ENCODE peak calls at places on chromosomes 5 and 9, in six cellular contexts. One of them, this sample, is unnamed.

GRCh38 chr5:72160299-72160698 is 53.0 kb downstream of the MAP1B start:
- DNase-seq in endothelial cell: no peak
- DNase-seq in NCI-H226: no peak
- DNase-seq in NCI-H187 treated with DMSO at 0.1 percent for 48 hours: no peak
- DNase-seq in CD4-positive, alpha-beta T cell: no peak
- DNase-seq in stimulated activated CD4-positive, alpha-beta T cell treated with anti-CD3 and anti-CD28 coated beads, Interleukin-4, amount 100 ng/mL, for 48 hours: no peak
- DNase-seq in this sample: no peak

GRCh38 chr5:146788918-146789317 is 89.6 kb downstream of the PPP2R2B start:
- DNase-seq in NCI-H226: no peak
- DNase-seq in CD4-positive, alpha-beta T cell: no peak
- DNase-seq in endothelial cell: no peak
- DNase-seq in stimulated activated CD4-positive, alpha-beta T cell treated with anti-CD3 and anti-CD28 coated beads, Interleukin-4, amount 100 ng/mL, for 48 hours: no peak
- DNase-seq in NCI-H187 treated with DMSO at 0.1 percent for 48 hours: no peak
- DNase-seq in this sample: no peak

GRCh38 chr5:118611332-118611945 is 376.9 kb downstream of the DTWD2 start:
- DNase-seq in NCI-H226: no peak
- DNase-seq in NCI-H187 treated with DMSO at 0.1 percent for 48 hours: no peak
- DNase-seq in CD4-positive, alpha-beta T cell: no peak
- DNase-seq in stimulated activated CD4-positive, alpha-beta T cell treated with anti-CD3 and anti-CD28 coated beads, Interleukin-4, amount 100 ng/mL, for 48 hours: no peak
- DNase-seq in endothelial cell: peak
- DNase-seq in this sample: peak

GRCh38 chr9:124839612-124840299 is 13.5 kb upstream of the WDR38 start:
- DNase-seq in CD4-positive, alpha-beta T cell: no peak
- DNase-seq in NCI-H187 treated with DMSO at 0.1 percent for 48 hours: no peak
- DNase-seq in stimulated activated CD4-positive, alpha-beta T cell treated with anti-CD3 and anti-CD28 coated beads, Interleukin-4, amount 100 ng/mL, for 48 hours: no peak
- DNase-seq in endothelial cell: peak
- DNase-seq in NCI-H226: peak
- DNase-seq in this sample: no peak

GRCh38 chr5:174951151-174951780 is 226.9 kb downstream of the MSX2 start:
- DNase-seq in NCI-H226: peak
- DNase-seq in stimulated activated CD4-positive, alpha-beta T cell treated with anti-CD3 and anti-CD28 coated beads, Interleukin-4, amount 100 ng/mL, for 48 hours: peak
- DNase-seq in NCI-H187 treated with DMSO at 0.1 percent for 48 hours: peak
- DNase-seq in endothelial cell: peak
- DNase-seq in CD4-positive, alpha-beta T cell: peak
- DNase-seq in this sample: peak

GRCh38 chr9:18238752-18239151 is 235.2 kb upstream of the ADAMTSL1 start:
- DNase-seq in stimulated activated CD4-positive, alpha-beta T cell treated with anti-CD3 and anti-CD28 coated beads, Interleukin-4, amount 100 ng/mL, for 48 hours: no peak
- DNase-seq in endothelial cell: no peak
- DNase-seq in NCI-H187 treated with DMSO at 0.1 percent for 48 hours: no peak
- DNase-seq in NCI-H226: peak
- DNase-seq in CD4-positive, alpha-beta T cell: no peak
- DNase-seq in this sample: no peak

GRCh38 chr5:97534166-97534565 is 351.1 kb upstream of the RIOK2 start:
- DNase-seq in CD4-positive, alpha-beta T cell: no peak
- DNase-seq in endothelial cell: peak
- DNase-seq in NCI-H187 treated with DMSO at 0.1 percent for 48 hours: no peak
- DNase-seq in stimulated activated CD4-positive, alpha-beta T cell treated with anti-CD3 and anti-CD28 coated beads, Interleukin-4, amount 100 ng/mL, for 48 hours: no peak
- DNase-seq in NCI-H226: peak
- DNase-seq in this sample: no peak

GRCh38 chr9:98429613-98430012 is 174.2 kb upstream of the TBC1D2 start:
- DNase-seq in NCI-H187 treated with DMSO at 0.1 percent for 48 hours: no peak
- DNase-seq in CD4-positive, alpha-beta T cell: no peak
- DNase-seq in NCI-H226: peak
- DNase-seq in endothelial cell: no peak
- DNase-seq in stimulated activated CD4-positive, alpha-beta T cell treated with anti-CD3 and anti-CD28 coated beads, Interleukin-4, amount 100 ng/mL, for 48 hours: no peak
- DNase-seq in this sample: no peak

GRCh38 chr9:801399-802071 is 40.0 kb upstream of the DMRT1 start:
- DNase-seq in NCI-H187 treated with DMSO at 0.1 percent for 48 hours: no peak
- DNase-seq in stimulated activated CD4-positive, alpha-beta T cell treated with anti-CD3 and anti-CD28 coated beads, Interleukin-4, amount 100 ng/mL, for 48 hours: no peak
- DNase-seq in NCI-H226: peak
- DNase-seq in endothelial cell: no peak
- DNase-seq in CD4-positive, alpha-beta T cell: no peak
- DNase-seq in this sample: no peak

GRCh38 chr9:95366731-95367325 is 49.3 kb upstream of the FANCC start:
- DNase-seq in NCI-H187 treated with DMSO at 0.1 percent for 48 hours: no peak
- DNase-seq in NCI-H226: no peak
- DNase-seq in CD4-positive, alpha-beta T cell: no peak
- DNase-seq in stimulated activated CD4-positive, alpha-beta T cell treated with anti-CD3 and anti-CD28 coated beads, Interleukin-4, amount 100 ng/mL, for 48 hours: no peak
- DNase-seq in endothelial cell: no peak
- DNase-seq in this sample: no peak

GRCh38 chr9:37415011-37415719 is 7.3 kb upstream of the GRHPR start:
- DNase-seq in stimulated activated CD4-positive, alpha-beta T cell treated with anti-CD3 and anti-CD28 coated beads, Interleukin-4, amount 100 ng/mL, for 48 hours: peak
- DNase-seq in NCI-H226: peak
- DNase-seq in NCI-H187 treated with DMSO at 0.1 percent for 48 hours: no peak
- DNase-seq in CD4-positive, alpha-beta T cell: peak
- DNase-seq in endothelial cell: peak
- DNase-seq in this sample: no peak

GRCh38 chr9:126589349-126589748 is 24.4 kb upstream of the LMX1B start:
- DNase-seq in endothelial cell: no peak
- DNase-seq in NCI-H226: no peak
- DNase-seq in stimulated activated CD4-positive, alpha-beta T cell treated with anti-CD3 and anti-CD28 coated beads, Interleukin-4, amount 100 ng/mL, for 48 hours: no peak
- DNase-seq in NCI-H187 treated with DMSO at 0.1 percent for 48 hours: no peak
- DNase-seq in CD4-positive, alpha-beta T cell: no peak
- DNase-seq in this sample: no peak

GRCh38 chr9:120911295-120911843 is 15.2 kb downstream of the TRAF1 start:
- DNase-seq in CD4-positive, alpha-beta T cell: no peak
- DNase-seq in endothelial cell: no peak
- DNase-seq in stimulated activated CD4-positive, alpha-beta T cell treated with anti-CD3 and anti-CD28 coated beads, Interleukin-4, amount 100 ng/mL, for 48 hours: no peak
- DNase-seq in NCI-H226: no peak
- DNase-seq in NCI-H187 treated with DMSO at 0.1 percent for 48 hours: no peak
- DNase-seq in this sample: no peak

GRCh38 chr9:137757139-137757538 is 120.4 kb upstream of the CACNA1B start:
- DNase-seq in CD4-positive, alpha-beta T cell: no peak
- DNase-seq in NCI-H187 treated with DMSO at 0.1 percent for 48 hours: no peak
- DNase-seq in endothelial cell: no peak
- DNase-seq in stimulated activated CD4-positive, alpha-beta T cell treated with anti-CD3 and anti-CD28 coated beads, Interleukin-4, amount 100 ng/mL, for 48 hours: no peak
- DNase-seq in NCI-H226: no peak
- DNase-seq in this sample: no peak

GRCh38 chr5:10376530-10376929 is 23.0 kb downstream of the MARCHF6 start:
- DNase-seq in endothelial cell: no peak
- DNase-seq in NCI-H187 treated with DMSO at 0.1 percent for 48 hours: no peak
- DNase-seq in NCI-H226: no peak
- DNase-seq in stimulated activated CD4-positive, alpha-beta T cell treated with anti-CD3 and anti-CD28 coated beads, Interleukin-4, amount 100 ng/mL, for 48 hours: no peak
- DNase-seq in CD4-positive, alpha-beta T cell: no peak
- DNase-seq in this sample: no peak

This sample was measured in GM12891.